ENCODE peak calls at places on chromosomes 2 and 18, in five cellular contexts. E, U, P, S and I are unnamed samples.

GRCh38 chr2:43950383-43951008 is 45.3 kb downstream of the LRPPRC start:
- DNase-seq in E (peak; percentile 58), U (no peak), P (peak; percentile 4), S (no peak), I (peak; percentile 44)

GRCh38 chr2:231710751-231711676 is 2.7 kb downstream of the PTMA start:
- DNase-seq in E (no peak), U (no peak), P (no peak), S (no peak), I (peak; percentile 60)

GRCh38 chr2:166375736-166376487 is at the start of gene SCN9A:
- DNase-seq in E (peak; percentile 94), U (peak; percentile 38), P (no peak), S (no peak), I (peak; percentile 95)

GRCh38 chr18:14767474-14767873 is 19.5 kb downstream of the ANKRD30B start:
- DNase-seq in E (no peak), U (no peak), P (no peak), S (no peak), I (no peak)

GRCh38 chr2:227447606-227448005 is 24.4 kb upstream of the AGFG1 start:
- DNase-seq in E (no peak), U (no peak), P (no peak), S (no peak), I (no peak)

GRCh38 chr2:235419996-235420395 is 73.8 kb upstream of the AGAP1 start:
- DNase-seq in E (no peak), U (no peak), P (no peak), S (no peak), I (peak; percentile 26)

GRCh38 chr2:163667064-163667887 is 68.5 kb downstream of the FIGN start:
- DNase-seq in E (no peak), U (no peak), P (no peak), S (no peak), I (no peak)

GRCh38 chr2:192148620-192149321 is 46.0 kb downstream of the TMEFF2 start:
- DNase-seq in E (no peak), U (no peak), P (no peak), S (no peak), I (peak; percentile 32)